ENCODE peak calls at places on chromosome 15, in seven cellular contexts. N, O, X, Q, T, K and M are unnamed samples.

GRCh38 chr15:76994971-76995945 is at the start of gene PSTPIP1:
- DNase-seq in O (no peak), Q (peak), K (no peak), T (peak), N (peak), X (no peak), M (no peak)

GRCh38 chr15:48976444-48977088 is 12.8 kb upstream of the SHC4 start:
- DNase-seq in O (no peak), X (no peak), T (no peak), N (no peak), K (no peak), Q (no peak), M (no peak)

GRCh38 chr15:69590932-69591524 is 138.4 kb downstream of the RPLP1 start:
- DNase-seq in Q (no peak), N (no peak), K (no peak), X (no peak), T (no peak), O (no peak), M (no peak)

GRCh38 chr15:51375966-51376640 is 34.6 kb downstream of the GLDN start:
- DNase-seq in O (no peak), K (peak), Q (no peak), N (no peak), X (no peak), T (no peak), M (no peak)

GRCh38 chr15:70071799-70072198 is 25.9 kb downstream of the TLE3 start:
- DNase-seq in X (no peak), O (no peak), Q (no peak), K (no peak), T (no peak), N (no peak), M (no peak)

GRCh38 chr15:79478108-79478507 is 46.0 kb downstream of the MINAR1 start:
- DNase-seq in T (no peak), X (no peak), O (no peak), K (no peak), Q (no peak), N (no peak), M (no peak)

GRCh38 chr15:90512981-90513380 is 16.7 kb upstream of the CRTC3 start:
- DNase-seq in T (no peak), X (no peak), K (no peak), Q (no peak), N (no peak), O (no peak), M (no peak)

GRCh38 chr15:69595009-69595825 is 142.6 kb downstream of the RPLP1 start:
- DNase-seq in O (no peak), Q (no peak), X (no peak), N (no peak), K (no peak), T (no peak), M (no peak)

GRCh38 chr15:77671274-77672056 is 38.8 kb upstream of the LINGO1 start:
- DNase-seq in X (no peak), T (no peak), K (no peak), Q (no peak), N (no peak), O (no peak), M (no peak)

GRCh38 chr15:41996376-41996775 is 24.0 kb upstream of the EHD4 start:
- DNase-seq in X (no peak), T (no peak), O (no peak), N (no peak), Q (no peak), K (no peak), M (no peak)

GRCh38 chr15:63915888-63916731 is 82.4 kb upstream of the HERC1 start:
- DNase-seq in X (no peak), Q (no peak), T (no peak), N (no peak), K (peak), O (no peak), M (no peak)

GRCh38 chr15:37017031-37017625 is 83.2 kb downstream of the MEIS2 start:
- DNase-seq in Q (no peak), K (no peak), T (no peak), O (no peak), N (no peak), X (no peak), M (no peak)

GRCh38 chr15:66838671-66839239 is 136.7 kb downstream of the SMAD6 start:
- DNase-seq in N (no peak), T (no peak), Q (no peak), X (no peak), K (peak), O (no peak), M (no peak)

GRCh38 chr15:67050062-67050461 is 15.3 kb upstream of the SMAD3 start:
- DNase-seq in Q (no peak), N (no peak), O (peak), K (peak), X (no peak), T (no peak), M (no peak)

GRCh38 chr15:101560722-101561583 is 71.4 kb upstream of the PCSK6 start:
- DNase-seq in K (no peak), O (no peak), X (no peak), N (no peak), T (no peak), Q (no peak), M (no peak)

GRCh38 chr15:55056500-55056899 is 140.2 kb downstream of the RSL24D1 start:
- DNase-seq in N (no peak), O (no peak), K (no peak), X (no peak), Q (no peak), T (no peak), M (no peak)

GRCh38 chr15:77781131-77782051 is 148.7 kb upstream of the LINGO1 start:
- DNase-seq in Q (no peak), O (no peak), X (no peak), K (no peak), N (no peak), T (no peak), M (no peak)

GRCh38 chr15:28017423-28017924 is 81.6 kb downstream of the OCA2 start:
- DNase-seq in X (no peak), O (no peak), N (no peak), Q (no peak), T (no peak), K (no peak), M (no peak)

GRCh38 chr15:63348392-63348791 is 33.3 kb downstream of the CA12 start:
- DNase-seq in K (peak), N (no peak), X (no peak), Q (no peak), O (peak), T (no peak), M (no peak)

GRCh38 chr15:38414351-38414750 is 39.6 kb upstream of the FAM98B start:
- DNase-seq in Q (peak), K (peak), T (no peak), O (peak), N (peak), X (no peak), M (no peak)

GRCh38 chr15:38201714-38202113 is 50.9 kb upstream of the SPRED1 start:
- DNase-seq in K (no peak), T (no peak), X (no peak), Q (no peak), N (no peak), O (no peak), M (no peak)

GRCh38 chr15:59194639-59195325 is 11.9 kb upstream of the LDHAL6B start:
- DNase-seq in N (no peak), T (no peak), Q (no peak), X (no peak), O (no peak), K (no peak), M (no peak)

GRCh38 chr15:83446904-83447708 is at the start of gene SH3GL3:
- DNase-seq in Q (peak), X (no peak), N (peak), K (peak), T (peak), O (peak), M (no peak)

GRCh38 chr15:78638658-78639314 is 2.2 kb downstream of the CHRNB4 start:
- DNase-seq in N (peak), O (no peak), X (no peak), K (peak), Q (peak), T (peak), M (no peak)

GRCh38 chr15:89469331-89470107 is 26.9 kb downstream of the RHCG start:
- DNase-seq in Q (no peak), O (no peak), T (no peak), N (no peak), K (no peak), X (no peak), M (no peak)

GRCh38 chr15:34338347-34338746 is 766 bp upstream of the SLC12A6 start:
- DNase-seq in K (no peak), T (no peak), N (no peak), X (no peak), O (no peak), Q (no peak), M (no peak)

GRCh38 chr15:74243431-74243830 is 7.3 kb downstream of the CCDC33 start:
- DNase-seq in X (no peak), Q (no peak), N (no peak), K (no peak), T (no peak), O (no peak), M (no peak)